ENCODE peak calls at places on chromosomes 4 and X, in eight cellular contexts. T, Z, G, H, V, L, O and X are unnamed samples.

GRCh38 chrX:133005038-133005437 is 46.6 kb upstream of the HS6ST2 start:
- DNase-seq in H (no peak), G (peak; percentile 9), Z (peak; percentile 24), T (no peak), L (peak; percentile 17), O (no peak), V (no peak), X (no peak)

GRCh38 chr4:12889054-12889453 is 595.1 kb downstream of the RAB28 start:
- DNase-seq in G (no peak), L (no peak), O (no peak), T (peak; percentile 6), H (no peak), Z (peak; percentile 25), V (no peak), X (no peak)

GRCh38 chrX:46203115-46203514 is 342.1 kb downstream of the ZNF674 start:
- DNase-seq in L (no peak), G (no peak), T (no peak), Z (no peak), H (no peak), V (no peak), O (no peak), X (no peak)

GRCh38 chr4:4480205-4480604 is 61.6 kb downstream of the STX18 start:
- DNase-seq in V (no peak), O (no peak), Z (no peak), T (no peak), G (no peak), L (no peak), H (no peak), X (no peak)

GRCh38 chr4:129526812-129527211 is 430.9 kb downstream of the C4orf33 start:
- DNase-seq in G (peak; percentile 42), T (no peak), Z (no peak), O (no peak), V (no peak), H (no peak), L (no peak), X (no peak)

GRCh38 chrX:23398570-23398969 is 63.9 kb downstream of the PTCHD1 start:
- DNase-seq in O (no peak), L (no peak), Z (no peak), H (no peak), V (no peak), G (no peak), T (no peak), X (no peak)

GRCh38 chrX:135185795-135186443 is 14.7 kb upstream of the CT55 start:
- DNase-seq in O (no peak), T (peak; percentile 48), L (peak; percentile 48), Z (peak; percentile 44), H (no peak), V (peak; percentile 4), G (peak; percentile 64), X (peak; percentile 34)

GRCh38 chr4:76449824-76450223 is 14.8 kb downstream of the SHROOM3 start:
- DNase-seq in V (no peak), Z (peak; percentile 11), G (peak; percentile 68), O (no peak), L (no peak), H (no peak), T (no peak), X (no peak)

GRCh38 chrX:148865237-148865636 is 364.8 kb downstream of the AFF2 start:
- DNase-seq in H (no peak), T (no peak), G (no peak), L (no peak), Z (no peak), V (no peak), O (no peak), X (no peak)

GRCh38 chr4:41613362-41613761 is 75.4 kb downstream of the LIMCH1 start:
- DNase-seq in G (no peak), L (no peak), Z (no peak), T (no peak), V (no peak), O (no peak), H (no peak), X (no peak)

GRCh38 chr4:128468485-128468989 is 180.9 kb upstream of the PGRMC2 start:
- DNase-seq in Z (peak; percentile 76), H (peak; percentile 31), G (peak; percentile 99), V (peak; percentile 92), L (no peak), O (no peak), T (peak; percentile 94), X (peak; percentile 93)

GRCh38 chr4:101171747-101172146 is 175.6 kb downstream of the PPP3CA start:
- DNase-seq in O (no peak), V (no peak), T (no peak), L (no peak), G (no peak), H (no peak), Z (no peak), X (no peak)

GRCh38 chr4:62449538-62449937 is 1249.4 kb downstream of the ADGRL3 start:
- DNase-seq in V (no peak), L (no peak), T (no peak), O (no peak), Z (no peak), G (no peak), H (no peak), X (no peak)

GRCh38 chr4:174133525-174133924 is 149.9 kb downstream of the FBXO8 start:
- DNase-seq in Z (no peak), O (no peak), L (no peak), V (no peak), T (no peak), G (no peak), H (no peak), X (no peak)

GRCh38 chrX:155216940-155217450 is 735 bp downstream of the VBP1 start:
- DNase-seq in V (no peak), O (no peak), T (no peak), G (peak; percentile 48), H (no peak), L (no peak), Z (peak; percentile 21), X (no peak)
- TF ChIP-seq CTCF in V (no peak), O (no peak), T (no peak), G (no peak), H (no peak), L (no peak), Z (no peak), X (no peak)

GRCh38 chr4:95545526-95545925 is 3.2 kb downstream of the UNC5C start:
- DNase-seq in V (no peak), G (no peak), O (no peak), Z (no peak), H (no peak), T (no peak), L (no peak), X (no peak)

GRCh38 chr4:95546866-95547707 is 1.7 kb downstream of the UNC5C start:
- DNase-seq in T (no peak), L (no peak), Z (no peak), H (no peak), G (no peak), O (no peak), V (no peak), X (no peak)

GRCh38 chr4:95544433-95545103 is 4.2 kb downstream of the UNC5C start:
- DNase-seq in Z (no peak), O (no peak), G (peak; percentile 28), H (no peak), V (no peak), T (no peak), L (no peak), X (no peak)

GRCh38 chr4:95547708-95548471 is 883 bp downstream of the UNC5C start:
- DNase-seq in H (peak; percentile 29), V (no peak), O (no peak), L (no peak), G (peak; percentile 33), Z (peak; percentile 36), T (peak; percentile 9), X (no peak)

DNA sequence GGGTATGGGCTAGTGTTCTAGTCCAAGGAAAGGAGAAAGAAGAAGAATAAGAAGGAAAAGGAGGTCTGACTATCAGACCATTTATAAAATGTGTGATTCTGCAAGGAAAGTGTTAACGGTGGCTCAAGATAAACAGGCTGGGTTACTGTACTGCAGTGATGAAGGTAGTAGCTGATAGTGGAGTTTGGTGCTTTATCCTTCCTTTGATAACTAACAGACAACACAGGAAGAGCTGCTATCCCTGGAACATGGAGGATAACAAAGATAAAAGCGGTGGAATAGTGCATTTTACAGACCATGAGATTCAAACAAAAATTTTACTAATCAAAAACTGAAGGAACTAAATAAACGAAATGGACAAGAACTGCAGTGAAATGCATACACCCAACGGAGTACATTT is 2.5 kb downstream of the UNC5C start:
- DNase-seq in H (no peak), Z (no peak), G (no peak), V (no peak), T (no peak), O (no peak), L (no peak), X (no peak)
- H3K4me3 ChIP-seq in H (no peak overlapping the region), Z (peak overlapping the region; percentile 40), G (peak overlapping the region; percentile 3), V (no peak overlapping the region), T (no peak overlapping the region), O (peak overlapping the region; percentile 56), L (no peak overlapping the region), X (no peak overlapping the region)

GRCh38 chrX:50677789-50678188 is 136.2 kb downstream of the SHROOM4 start:
- DNase-seq in H (no peak), O (no peak), V (no peak), T (no peak), L (no peak), G (no peak), Z (no peak), X (no peak)

GRCh38 chrX:50684871-50685270 is 129.1 kb downstream of the SHROOM4 start:
- DNase-seq in Z (no peak), T (no peak), H (no peak), O (no peak), L (no peak), V (no peak), G (no peak), X (no peak)

DNA sequence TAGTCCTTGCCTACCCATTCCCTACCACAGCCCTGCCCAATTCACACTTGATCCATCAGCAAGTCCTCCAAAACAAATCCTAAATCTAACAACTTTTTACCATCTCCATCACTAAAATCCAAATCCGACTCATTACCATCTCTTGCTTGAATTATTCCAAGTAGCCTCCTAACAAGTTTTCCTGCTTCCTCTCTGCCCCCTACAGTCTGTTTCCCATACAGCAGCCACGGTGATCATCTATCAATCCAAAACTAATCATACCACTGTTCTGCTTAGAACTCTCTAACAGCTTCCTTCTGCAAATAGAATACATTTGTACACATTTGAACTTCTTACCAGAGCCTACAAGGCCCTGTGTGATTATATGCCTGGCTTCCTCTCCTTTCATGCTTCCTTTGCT is 133.0 kb downstream of the SHROOM4 start:
- DNase-seq in O (no peak), V (no peak), Z (no peak), G (no peak), T (no peak), H (no peak), L (no peak), X (no peak)
- TF ChIP-seq CTCF in O (peak; percentile 31), V (peak; percentile 38), Z (peak; percentile 22), G (peak; percentile 23), T (peak; percentile 58), H (peak; percentile 14), L (no peak), X (peak; percentile 36)

DNA sequence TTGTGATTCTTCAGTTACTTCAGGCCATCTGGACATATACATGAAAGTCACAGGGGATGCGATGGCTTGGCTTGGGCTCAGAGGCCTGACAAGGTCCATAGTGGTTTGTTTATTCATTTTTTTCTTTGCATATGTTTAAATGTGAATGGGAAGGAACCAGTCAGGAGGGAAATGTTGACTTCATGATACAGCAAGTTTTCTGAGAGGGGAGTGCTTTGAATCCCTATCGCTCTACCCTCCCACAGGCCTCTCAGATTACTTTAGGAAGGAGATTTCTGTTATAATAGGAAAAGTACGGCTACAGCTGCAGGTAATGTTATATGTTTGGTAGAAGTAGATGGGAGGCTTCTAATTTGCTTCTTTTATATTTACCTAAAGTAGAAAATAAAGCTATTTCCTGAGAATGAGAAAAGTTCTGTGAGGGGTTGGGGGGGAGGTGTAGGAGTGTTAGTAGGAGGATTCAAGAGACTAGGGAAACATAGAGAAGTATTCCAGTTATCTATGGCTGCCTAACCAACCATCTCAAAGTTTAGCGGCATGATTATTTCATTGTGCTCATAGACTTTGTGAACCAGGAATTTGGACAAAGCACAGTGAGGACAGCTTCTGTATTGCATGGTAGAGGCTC is 323.0 kb downstream of the RAPGEF2 start:
- DNase-seq in O (no peak), V (no peak), H (no peak), T (no peak), G (no peak), Z (no peak), L (no peak), X (no peak)
- H3K4me3 ChIP-seq in O (no peak overlapping the region), V (no peak overlapping the region), H (no peak overlapping the region), T (no peak overlapping the region), G (no peak overlapping the region), Z (no peak overlapping the region), L (no peak overlapping the region), X (no peak overlapping the region)